ENCODE peak calls at places on chromosome 22, in nine cellular contexts. D is HCT116; U is Calu3; J is stimulated activated naive CD4-positive, alpha-beta T cell; B is iPS-NIHi11; S is GM06990; H is astrocyte of the hippocampus; K is PC-3; N is stomach. G is an unnamed sample.
A peak's percentile ranks its signal among the peaks of the same experiment; 100 is the strongest.

GRCh38 chr22:41401781-41402648 is 20.3 kb downstream of the TEF start:
- DNase-seq in D (no peak), U (peak; percentile 85), J (no peak), B (no peak), S (no peak), H (peak; percentile 73), K (peak; percentile 82), N (peak; percentile 95), G (peak; percentile 58)

GRCh38 chr22:27433585-27434190 is 367.9 kb downstream of the MN1 start:
- DNase-seq in D (no peak), U (peak; percentile 10), J (no peak), B (no peak), S (no peak), H (no peak), K (peak; percentile 38), N (no peak), G (no peak)

GRCh38 chr22:42643632-42644421 is 3.4 kb upstream of the ATP5MGL start:
- DNase-seq in D (no peak), U (no peak), J (no peak), B (no peak), S (no peak), H (no peak), K (no peak), N (no peak), G (no peak)

GRCh38 chr22:49052023-49052538 is 775.6 kb downstream of the BRD1 start:
- DNase-seq in D (no peak), U (no peak), J (peak; percentile 32), B (no peak), S (no peak), H (peak; percentile 20), K (no peak), N (no peak), G (no peak)

GRCh38 chr22:36027579-36027959 is 1.1 kb downstream of the RBFOX2 start:
- DNase-seq in D (no peak), U (no peak), J (peak; percentile 7), B (no peak), S (no peak), H (peak; percentile 54), K (peak; percentile 1), N (no peak), G (no peak)

GRCh38 chr22:30187726-30188407 is 58.7 kb downstream of the LIF start:
- DNase-seq in D (no peak), U (no peak), J (no peak), B (no peak), S (no peak), H (no peak), K (no peak), N (no peak), G (no peak)

GRCh38 chr22:17384612-17385345 is 15.5 kb downstream of the CECR2 start:
- DNase-seq in D (no peak), U (no peak), J (no peak), B (no peak), S (no peak), H (peak; percentile 36), K (no peak), N (no peak), G (no peak)

GRCh38 chr22:37165940-37166674 is 16.4 kb upstream of the IL2RB start:
- DNase-seq in D (no peak), U (no peak), J (peak; percentile 26), B (no peak), S (no peak), H (no peak), K (no peak), N (no peak), G (no peak)

GRCh38 chr22:46547179-46547882 is 9.9 kb upstream of the CELSR1 start:
- DNase-seq in D (no peak), U (peak; percentile 34), J (no peak), B (peak; percentile 66), S (no peak), H (peak; percentile 93), K (no peak), N (no peak), G (peak; percentile 53)

GRCh38 chr22:20390394-20390907 is 3.5 kb upstream of the ZNF74 start:
- DNase-seq in D (no peak), U (no peak), J (no peak), B (no peak), S (no peak), H (no peak), K (no peak), N (no peak), G (no peak)

GRCh38 chr22:37283393-37283937 is 1.2 kb downstream of the CYTH4 start:
- DNase-seq in D (no peak), U (no peak), J (peak; percentile 54), B (peak; percentile 76), S (no peak), H (no peak), K (no peak), N (no peak), G (no peak)

GRCh38 chr22:36405221-36405631 is 17.5 kb upstream of the MYH9 start:
- DNase-seq in D (no peak), U (no peak), J (no peak), B (no peak), S (no peak), H (no peak), K (no peak), N (no peak), G (no peak)

GRCh38 chr22:37509026-37509886 is 10.0 kb downstream of the CARD10 start:
- DNase-seq in D (no peak), U (no peak), J (no peak), B (no peak), S (no peak), H (no peak), K (no peak), N (no peak), G (no peak)

GRCh38 chr22:26884921-26885320 is 227.5 kb downstream of the MIAT start:
- DNase-seq in D (no peak), U (no peak), J (no peak), B (no peak), S (no peak), H (peak; percentile 65), K (no peak), N (no peak), G (no peak)

GRCh38 chr22:42695294-42695693 is 25.4 kb downstream of the A4GALT start:
- DNase-seq in D (no peak), U (no peak), J (no peak), B (peak; percentile 9), S (no peak), H (no peak), K (no peak), N (no peak), G (no peak)

GRCh38 chr22:40560551-40560950 is 76.0 kb downstream of the MRTFA start:
- DNase-seq in D (no peak), U (no peak), J (no peak), B (no peak), S (no peak), H (peak; percentile 38), K (no peak), N (no peak), G (no peak)

GRCh38 chr22:45242778-45243191 is 2.1 kb upstream of the KIAA0930 start:
- DNase-seq in D (no peak), U (peak; percentile 49), J (no peak), B (no peak), S (no peak), H (no peak), K (peak; percentile 84), N (peak; percentile 88), G (peak; percentile 78)

G was measured in foreskin melanocyte.